ENCODE peak calls at places on chromosomes 16 and 17, in four cellular contexts. H, T, S and X are unnamed samples.

GRCh38 chr16:87618216-87618615 is 15.9 kb downstream of the JPH3 start:
- DNase-seq in H (no peak), T (no peak), S (no peak), X (no peak)

GRCh38 chr17:31442860-31443259 is 51.4 kb downstream of the RAB11FIP4 start:
- DNase-seq in H (no peak), T (no peak), S (no peak), X (no peak)

GRCh38 chr16:66441586-66442375 is 14.7 kb downstream of the BEAN1 start:
- DNase-seq in H (no peak), T (no peak), S (no peak), X (no peak)

GRCh38 chr17:2796164-2797140 is at the start of gene RAP1GAP2:
- DNase-seq in H (peak), T (no peak), S (no peak), X (no peak)

GRCh38 chr17:39231091-39231561 is 5.4 kb upstream of the STAC2 start:
- DNase-seq in H (no peak), T (no peak), S (no peak), X (no peak)

GRCh38 chr17:49987681-49988441 is 7.2 kb downstream of the DLX3 start:
- DNase-seq in H (no peak), T (no peak), S (no peak), X (no peak)

GRCh38 chr16:89344846-89345577 is 127.5 kb downstream of the ZNF778 start:
- DNase-seq in H (no peak), T (no peak), S (no peak), X (no peak)

GRCh38 chr17:39663688-39664580 is 1.2 kb upstream of the TCAP start:
- DNase-seq in H (no peak), T (no peak), S (no peak), X (no peak)

GRCh38 chr17:74020522-74020921 is 183.0 kb upstream of the RPL38 start:
- DNase-seq in H (no peak), T (no peak), S (no peak), X (no peak)

GRCh38 chr16:86882586-86883280 is 304.4 kb downstream of the FOXL1 start:
- DNase-seq in H (no peak), T (peak), S (peak), X (no peak)

GRCh38 chr16:58121132-58121531 is 8.0 kb downstream of the CFAP20 start:
- DNase-seq in H (no peak), T (no peak), S (no peak), X (no peak)

GRCh38 chr16:67936876-67937605 is 391 bp upstream of the PSMB10 start:
- DNase-seq in H (peak), T (no peak), S (no peak), X (no peak)

GRCh38 chr16:878071-878784 is 77.7 kb upstream of the GNG13 start:
- DNase-seq in H (no peak), T (no peak), S (no peak), X (no peak)

GRCh38 chr17:74126179-74126900 is 77.1 kb upstream of the RPL38 start:
- DNase-seq in H (no peak), T (no peak), S (no peak), X (no peak)

GRCh38 chr17:60618854-60619253 is 18.9 kb downstream of the PPM1D start:
- DNase-seq in H (no peak), T (no peak), S (no peak), X (no peak)

GRCh38 chr17:63150994-63151464 is 185.0 kb downstream of the TANC2 start:
- DNase-seq in H (no peak), T (peak), S (no peak), X (no peak)